ENCODE peak calls at places on chromosome 2, in five cellular contexts. J, R, I, C and A are unnamed samples.

GRCh38 chr2:168120730-168121129 is 126.7 kb downstream of the STK39 start:
- DNase-seq in I (no peak), R (no peak), C (no peak), J (no peak), A (peak)

GRCh38 chr2:145593991-145594702 is 1074.2 kb upstream of the ZEB2 start:
- DNase-seq in R (peak), I (no peak), J (peak), C (no peak), A (peak)

GRCh38 chr2:170711774-170712652 is 3.1 kb upstream of the SP5 start:
- DNase-seq in I (peak), C (peak), J (no peak), R (no peak), A (no peak)

GRCh38 chr2:1698188-1698945 is 45.9 kb downstream of the PXDN start:
- DNase-seq in C (no peak), J (no peak), R (no peak), I (no peak), A (no peak)

GRCh38 chr2:119741001-119741400 is 18.7 kb upstream of the PTPN4 start:
- DNase-seq in R (no peak), C (no peak), I (no peak), J (no peak), A (no peak)

GRCh38 chr2:83827618-83828017 is 631.5 kb downstream of the SUCLG1 start:
- DNase-seq in J (no peak), C (no peak), I (no peak), R (no peak), A (no peak)

GRCh38 chr2:96325884-96326255 is 753 bp downstream of the ITPRIPL1 start:
- DNase-seq in R (no peak), J (no peak), C (no peak), I (no peak), A (no peak)

GRCh38 chr2:8684885-8685696 is 3.2 kb downstream of the ID2 start:
- DNase-seq in R (peak), I (peak), J (peak), C (no peak), A (peak)

GRCh38 chr2:119674711-119675500 is 4.1 kb upstream of the TMEM177 start:
- DNase-seq in R (no peak), I (no peak), C (no peak), J (no peak), A (no peak)

GRCh38 chr2:214126135-214126534 is 284.7 kb upstream of the VWC2L start:
- DNase-seq in R (no peak), J (no peak), C (no peak), I (no peak), A (peak)

DNA sequence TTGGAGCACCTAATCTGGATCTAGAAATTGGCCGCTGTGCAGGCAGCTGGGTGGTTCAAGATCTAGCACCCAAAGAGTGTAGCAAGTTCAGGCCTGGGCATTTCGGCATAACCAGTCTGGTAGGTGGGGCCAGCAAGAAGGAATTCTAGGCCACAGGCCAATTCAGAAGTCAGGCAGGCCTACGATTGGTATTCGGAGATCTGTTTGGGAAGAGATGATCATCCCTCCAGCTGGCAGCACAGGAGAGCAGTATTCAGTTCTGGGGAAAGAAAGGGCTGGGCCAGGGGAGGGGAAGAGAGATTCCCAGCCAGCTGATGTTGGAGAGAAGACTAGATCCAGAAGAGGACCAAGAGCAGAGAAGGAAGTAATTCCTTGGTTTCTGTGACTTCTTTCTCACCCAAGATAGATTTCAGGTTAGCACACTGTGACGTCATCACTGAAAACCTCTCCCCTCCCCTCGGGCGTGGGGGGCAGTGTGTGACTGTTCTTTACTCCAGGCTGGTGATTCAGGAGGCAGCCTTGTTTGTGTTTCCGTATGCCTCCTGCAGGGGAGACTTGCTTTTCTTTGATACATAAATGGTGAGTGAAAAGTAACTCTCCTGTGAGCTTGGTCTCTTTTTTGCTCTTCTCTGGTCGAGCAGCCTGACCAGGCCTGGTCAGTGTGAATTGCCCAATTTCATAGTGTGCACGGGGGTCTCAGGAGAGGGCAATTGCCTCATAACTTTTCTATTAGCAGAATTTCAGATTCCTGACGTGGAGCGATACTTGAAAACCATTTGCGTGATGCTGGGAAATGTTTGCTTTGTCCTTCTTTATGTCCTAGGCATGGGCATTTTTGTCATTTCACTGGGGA is 61.1 kb downstream of the MEIS1 start:
- DNase-seq in J (peak), R (peak), I (peak), C (no peak), A (peak)
- TF ChIP-seq CTCF in J (peak), R (peak), I (no peak), C (no peak), A (peak)

GRCh38 chr2:36374586-36374985 is 19.0 kb downstream of the CRIM1 start:
- DNase-seq in J (no peak), C (no peak), R (no peak), I (no peak), A (no peak)

GRCh38 chr2:36371963-36372391 is 16.4 kb downstream of the CRIM1 start:
- DNase-seq in I (peak), J (no peak), R (no peak), C (no peak), A (peak)

GRCh38 chr2:36376319-36376765 is 20.8 kb downstream of the CRIM1 start:
- DNase-seq in R (no peak), I (peak), C (no peak), J (no peak), A (peak)

GRCh38 chr2:36371070-36371962 is 15.7 kb downstream of the CRIM1 start:
- DNase-seq in R (no peak), J (no peak), C (no peak), I (peak), A (no peak)

DNA sequence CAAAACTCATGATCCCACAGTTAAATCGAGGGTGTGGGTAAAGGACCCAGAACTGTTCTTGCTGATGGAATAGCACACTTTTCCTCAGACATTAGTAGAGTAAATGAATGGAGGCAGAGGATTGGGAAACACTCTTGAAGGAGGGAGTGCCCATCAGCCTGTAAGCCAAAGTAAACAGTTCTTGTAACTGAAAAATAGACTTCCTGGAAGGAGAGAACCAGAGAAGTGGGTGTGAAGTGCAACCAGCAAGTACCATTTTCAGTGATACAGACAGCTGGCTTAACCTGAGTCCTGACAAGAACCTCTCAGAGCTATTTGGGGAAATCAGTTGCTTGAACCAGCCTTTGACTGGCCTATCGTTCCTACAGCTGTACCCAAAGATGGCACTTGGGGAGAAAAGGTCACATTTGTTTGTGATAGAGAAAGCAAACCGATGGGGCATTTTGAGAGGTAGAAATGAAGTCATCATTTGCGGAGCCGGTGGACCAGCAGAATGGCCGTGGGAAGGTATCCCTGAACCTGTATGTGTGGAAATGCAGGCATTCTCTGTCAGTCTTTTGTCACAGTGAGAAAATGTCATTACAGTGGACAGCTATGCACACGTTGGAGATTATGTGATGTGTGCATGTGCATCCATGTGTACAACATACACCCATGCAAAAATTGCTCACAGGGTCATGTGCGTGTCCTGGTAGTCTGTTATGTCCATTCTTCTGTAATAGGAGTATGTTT is 17.7 kb downstream of the CRIM1 start:
- DNase-seq in R (no peak), C (no peak), I (no peak), J (no peak), A (peak)
- TF ChIP-seq MAFK in R (no peak), C (no peak), I (no peak), J (no peak), A (no peak)

GRCh38 chr2:206802654-206803514 is 37.5 kb downstream of the FASTKD2 start:
- DNase-seq in C (no peak), J (no peak), I (no peak), R (no peak), A (no peak)
- TF ChIP-seq CTCF in C (no peak), J (no peak), I (no peak), R (no peak), A (no peak)

GRCh38 chr2:147456729-147457128 is 388.1 kb upstream of the ACVR2A start:
- DNase-seq in I (no peak), C (no peak), J (no peak), R (no peak), A (no peak)
- TF ChIP-seq MAFK in I (no peak), C (no peak), J (no peak), R (no peak), A (no peak)

DNA sequence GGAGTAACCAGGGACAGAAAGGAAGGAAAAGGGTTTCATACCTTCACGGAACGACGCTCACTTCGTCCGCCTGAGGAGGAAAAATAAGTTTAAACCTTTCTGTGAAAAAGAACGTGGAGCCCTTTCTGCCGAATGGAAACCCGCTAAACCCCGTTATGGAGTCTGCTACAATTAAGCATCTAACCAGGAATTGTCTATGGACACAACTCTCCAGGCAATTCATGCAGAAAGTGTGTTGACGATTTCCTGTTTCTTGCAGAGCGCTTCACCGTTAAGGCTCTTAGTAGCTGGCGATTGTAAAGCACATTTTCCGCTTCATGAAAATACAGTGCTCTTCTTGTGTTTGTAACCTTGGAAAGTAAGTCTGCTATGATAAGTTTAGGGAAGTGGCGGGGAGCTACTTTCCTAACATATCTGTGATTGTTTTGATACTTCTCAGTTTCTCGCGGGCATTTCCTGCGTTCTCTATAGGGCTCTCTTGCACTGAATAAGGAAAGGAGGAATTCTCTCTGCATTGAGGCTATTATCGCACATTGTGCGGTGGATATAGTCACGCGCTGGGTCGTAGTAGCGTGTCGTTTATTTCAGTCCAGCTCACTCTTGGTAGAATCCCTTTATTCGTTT is 715 bp upstream of the PPP4R3B start:
- DNase-seq in I (peak), J (no peak), R (no peak), C (no peak), A (peak)
- TF ChIP-seq CTCF in I (no peak), J (no peak), R (no peak), C (no peak), A (no peak)

DNA sequence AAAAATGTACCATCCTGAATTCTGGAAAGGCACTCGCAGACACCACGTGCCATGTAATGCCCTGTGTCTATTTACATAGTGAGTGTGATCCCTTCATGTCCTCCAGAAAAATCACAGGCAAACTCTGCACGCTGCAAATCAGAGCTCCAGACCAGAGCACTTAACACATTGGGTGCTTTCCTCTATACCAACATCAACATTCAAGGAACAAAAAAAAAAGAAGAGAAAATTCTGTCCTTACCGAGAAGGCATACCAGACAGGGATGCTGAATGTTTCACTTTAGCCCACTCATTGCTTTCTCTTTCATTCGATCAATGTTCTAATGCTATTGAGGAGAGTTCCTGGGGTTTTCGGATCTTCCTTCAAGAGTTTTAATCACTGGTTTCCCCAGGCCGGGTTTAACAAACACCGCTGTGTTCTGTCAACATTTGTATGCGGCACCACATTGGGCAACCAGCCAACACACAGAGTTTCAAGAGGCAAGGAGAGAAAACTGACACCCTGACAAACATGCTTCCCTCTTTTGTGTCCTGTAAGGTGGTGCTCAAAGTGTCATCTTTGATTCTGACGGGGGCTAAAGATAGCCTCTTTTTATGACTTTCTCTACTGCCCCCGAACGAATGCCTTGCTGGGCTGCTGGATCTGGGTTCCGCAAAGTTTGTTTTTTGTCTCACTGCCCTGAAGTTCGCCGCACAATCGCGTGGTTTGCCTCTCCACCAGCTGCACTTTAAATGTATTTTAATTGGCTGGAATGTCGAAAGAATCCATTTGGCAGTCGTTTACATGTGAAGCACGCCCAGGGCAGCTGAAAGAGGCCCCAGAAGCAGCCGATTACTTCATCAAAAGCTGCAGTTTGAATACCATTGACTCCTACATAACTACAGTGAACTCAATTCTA is 106.4 kb upstream of the NCKAP5 start:
- DNase-seq in J (no peak), R (no peak), C (no peak), I (peak), A (peak)
- TF ChIP-seq MAFK in J (no peak), R (no peak), C (no peak), I (no peak), A (no peak)

GRCh38 chr2:174666312-174666711 is 68.7 kb upstream of the WIPF1 start:
- DNase-seq in R (no peak), C (no peak), I (no peak), J (no peak), A (no peak)

GRCh38 chr2:174669321-174669720 is 71.7 kb upstream of the WIPF1 start:
- DNase-seq in C (no peak), I (no peak), J (no peak), R (no peak), A (no peak)

GRCh38 chr2:174667461-174667860 is 69.9 kb upstream of the WIPF1 start:
- DNase-seq in I (no peak), J (no peak), C (no peak), R (no peak), A (no peak)

GRCh38 chr2:174668075-174668474 is 70.5 kb upstream of the WIPF1 start:
- DNase-seq in C (no peak), I (no peak), R (no peak), J (no peak), A (no peak)

DNA sequence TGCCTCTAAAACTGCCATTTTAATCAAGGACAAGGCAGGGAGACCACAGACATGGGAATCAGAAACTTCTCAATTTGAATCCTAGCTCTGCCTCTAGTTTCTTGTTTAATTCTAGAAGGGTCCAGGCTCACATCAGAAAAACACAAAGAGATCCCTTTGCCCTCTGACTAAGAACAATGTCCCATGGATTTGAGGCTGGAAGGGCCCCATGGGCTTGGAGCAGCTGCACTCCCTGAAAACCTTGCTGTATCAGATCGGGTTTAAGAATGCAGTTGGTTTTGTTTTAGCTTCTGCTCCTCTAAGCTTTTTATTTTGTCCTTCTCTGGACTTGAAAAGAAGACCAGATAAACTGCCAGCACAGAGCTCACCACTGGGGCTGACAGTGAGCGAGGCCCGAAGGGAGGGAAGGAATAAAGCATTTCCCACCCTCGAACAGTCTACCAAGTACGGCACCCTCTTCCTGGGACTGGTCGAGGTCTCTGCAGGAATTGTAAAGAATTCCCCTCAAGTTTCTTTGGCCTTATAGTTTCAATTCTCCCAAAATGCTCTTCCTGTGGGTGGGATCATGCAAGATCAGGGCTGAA is 69.3 kb upstream of the WIPF1 start:
- DNase-seq in I (no peak), J (no peak), C (no peak), R (no peak), A (no peak)
- TF ChIP-seq CTCF in I (no peak), J (no peak), C (no peak), R (no peak), A (no peak)

DNA sequence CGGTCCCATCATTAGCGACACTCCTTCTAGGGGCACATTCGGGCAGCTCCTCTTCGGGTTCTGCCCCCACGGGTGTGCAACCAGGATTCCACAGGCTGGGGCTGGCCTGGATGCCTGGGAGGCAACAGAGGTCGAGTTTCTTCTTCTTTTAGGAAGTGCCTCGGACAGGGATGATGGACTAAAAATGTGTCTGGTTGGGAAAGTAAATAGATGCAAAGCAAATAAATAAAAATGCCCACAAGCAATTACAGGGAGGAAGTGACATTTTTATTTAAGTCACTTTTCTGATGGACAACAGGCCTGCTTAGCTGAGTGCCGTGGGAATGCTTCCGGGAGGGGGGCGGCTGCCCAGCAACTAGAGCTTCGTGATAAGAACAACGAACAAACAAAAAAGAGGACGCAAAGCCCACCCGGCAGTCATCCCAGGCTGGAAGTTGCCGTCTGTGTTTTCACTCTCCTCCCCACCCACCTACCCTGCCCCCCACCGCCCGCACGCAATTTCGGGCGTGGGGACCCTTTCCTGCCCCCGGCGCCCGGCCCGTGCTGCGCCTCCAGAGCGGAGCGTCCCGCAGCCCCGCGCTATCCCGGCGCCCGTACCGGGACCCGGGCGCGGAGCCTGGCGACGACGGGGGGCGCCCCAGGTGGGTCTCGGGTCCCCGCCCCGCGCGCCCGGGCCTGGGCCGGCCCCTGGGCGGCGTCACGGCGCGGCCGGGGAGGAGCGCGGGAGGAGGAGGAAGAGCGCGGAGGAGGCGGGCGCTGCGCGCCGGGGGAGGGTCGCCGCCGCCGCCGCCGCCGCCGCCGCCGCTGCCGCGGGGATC is 412 bp upstream of the NCK2 start:
- DNase-seq in C (no peak), J (peak), I (peak), R (peak), A (peak)
- TF ChIP-seq MAFK in C (no peak), J (no peak), I (no peak), R (no peak), A (no peak)